ENCODE peak calls at places on chromosomes 11 and 22, in four cellular contexts. W is activated T-cell treated with anti-CD3 and anti-CD28 coated beads, Interleukin-2, amount 50 U/mL, for 24 hours; D is SK-MEL-5; S is heart right ventricle. V is an unnamed sample.

GRCh38 chr22:41799486-41800347 is 762 bp upstream of the CCDC134 start:
- DNase-seq in D (no peak), S (peak), W (peak), V (peak)

GRCh38 chr11:69388661-69389060 is 92.8 kb upstream of the LINC01488 start:
- DNase-seq in D (no peak), S (no peak), W (no peak), V (no peak)

GRCh38 chr11:59901306-59901705 is 22.7 kb downstream of the OOSP3 start:
- DNase-seq in S (peak), D (peak), W (no peak), V (no peak)

GRCh38 chr11:119828011-119828410 is 99.0 kb upstream of the NECTIN1 start:
- DNase-seq in D (no peak), S (no peak), W (no peak), V (no peak)

GRCh38 chr11:61702701-61703312 is 22.6 kb downstream of the DAGLA start:
- DNase-seq in W (no peak), S (no peak), D (no peak), V (no peak)

GRCh38 chr11:45354976-45355705 is 69.0 kb upstream of the SYT13 start:
- DNase-seq in D (peak), S (peak), W (peak), V (peak)

GRCh38 chr11:130278745-130279144 is 36.0 kb downstream of the ZBTB44 start:
- DNase-seq in W (no peak), S (no peak), D (no peak), V (no peak)

GRCh38 chr11:111093061-111093460 is 152.5 kb upstream of the POU2AF2 start:
- DNase-seq in S (no peak), D (no peak), W (no peak), V (no peak)

GRCh38 chr11:87431386-87431785 is 393.7 kb downstream of the TMEM135 start:
- DNase-seq in S (no peak), W (no peak), D (no peak), V (no peak)

GRCh38 chr11:19861171-19861570 is 148.5 kb downstream of the NAV2 start:
- DNase-seq in D (no peak), W (no peak), S (no peak), V (no peak)

GRCh38 chr11:56843816-56844215 is 95.3 kb upstream of the OR9G4 start:
- DNase-seq in S (no peak), D (no peak), W (no peak), V (no peak)

GRCh38 chr11:116686891-116687290 is 85.9 kb downstream of the BUD13 start:
- DNase-seq in D (no peak), S (no peak), W (no peak), V (peak)

GRCh38 chr11:62267576-62267975 is 2.4 kb upstream of the SCGB2A2 start:
- DNase-seq in W (no peak), S (no peak), D (no peak), V (no peak)

GRCh38 chr22:36320553-36320952 is 67.2 kb downstream of the MYH9 start:
- DNase-seq in S (no peak), W (no peak), D (no peak), V (no peak)

GRCh38 chr11:47571895-47572294 is 6.5 kb downstream of the PTPMT1 start:
- DNase-seq in D (no peak), S (no peak), W (no peak), V (no peak)

GRCh38 chr11:104653011-104653806 is 245.1 kb downstream of the CASP12 start:
- DNase-seq in D (no peak), S (no peak), W (no peak), V (no peak)

GRCh38 chr11:12989428-12990242 is 19.5 kb upstream of the RASSF10 start:
- DNase-seq in D (no peak), W (no peak), S (no peak), V (no peak)